ENCODE peak calls at places on chromosomes 3 and 15, in five cellular contexts. One of them, this sample, is unnamed.

GRCh38 chr15:25862469-25863066 is 559 bp downstream of the ATP10A start:
- DNase-seq in foreskin keratinocyte: no peak
- DNase-seq in RWPE1: no peak
- DNase-seq in CD8-positive, alpha-beta memory T cell: no peak
- DNase-seq in RWPE2: peak
- DNase-seq in this sample: no peak

GRCh38 chr3:186386883-186387560 is 25.0 kb upstream of the DGKG start:
- DNase-seq in RWPE2: no peak
- DNase-seq in CD8-positive, alpha-beta memory T cell: no peak
- DNase-seq in RWPE1: no peak
- DNase-seq in foreskin keratinocyte: no peak
- DNase-seq in this sample: no peak

GRCh38 chr3:126551839-126552687 is 6.7 kb downstream of the C3orf22 start:
- DNase-seq in foreskin keratinocyte: no peak
- DNase-seq in CD8-positive, alpha-beta memory T cell: no peak
- DNase-seq in RWPE2: no peak
- DNase-seq in RWPE1: no peak
- DNase-seq in this sample: no peak

GRCh38 chr15:99564221-99565030 is 1.4 kb upstream of the MEF2A start:
- DNase-seq in foreskin keratinocyte: no peak
- DNase-seq in RWPE2: no peak
- DNase-seq in CD8-positive, alpha-beta memory T cell: no peak
- DNase-seq in RWPE1: peak
- DNase-seq in this sample: no peak

GRCh38 chr3:59142581-59142980 is 92.8 kb upstream of the CFAP20DC start:
- DNase-seq in CD8-positive, alpha-beta memory T cell: no peak
- DNase-seq in foreskin keratinocyte: no peak
- DNase-seq in RWPE1: no peak
- DNase-seq in RWPE2: no peak
- DNase-seq in this sample: no peak

GRCh38 chr15:25783607-25784131 is 79.5 kb downstream of the ATP10A start:
- DNase-seq in CD8-positive, alpha-beta memory T cell: peak
- DNase-seq in RWPE1: no peak
- DNase-seq in RWPE2: no peak
- DNase-seq in foreskin keratinocyte: no peak
- DNase-seq in this sample: no peak

GRCh38 chr3:37653466-37653865 is 208.2 kb upstream of the CTDSPL start:
- DNase-seq in RWPE2: no peak
- DNase-seq in CD8-positive, alpha-beta memory T cell: no peak
- DNase-seq in RWPE1: no peak
- DNase-seq in foreskin keratinocyte: no peak
- DNase-seq in this sample: no peak

GRCh38 chr3:134901461-134901860 is 106.4 kb downstream of the EPHB1 start:
- DNase-seq in RWPE1: no peak
- DNase-seq in foreskin keratinocyte: no peak
- DNase-seq in RWPE2: no peak
- DNase-seq in CD8-positive, alpha-beta memory T cell: no peak
- DNase-seq in this sample: no peak

GRCh38 chr15:48185527-48185926 is 5.9 kb upstream of the CTXN2 start:
- DNase-seq in RWPE1: no peak
- DNase-seq in foreskin keratinocyte: no peak
- DNase-seq in CD8-positive, alpha-beta memory T cell: no peak
- DNase-seq in RWPE2: no peak
- DNase-seq in this sample: no peak

GRCh38 chr3:13069495-13069894 is 3.7 kb downstream of the IQSEC1 start:
- DNase-seq in foreskin keratinocyte: no peak
- DNase-seq in RWPE2: no peak
- DNase-seq in RWPE1: no peak
- DNase-seq in CD8-positive, alpha-beta memory T cell: peak
- DNase-seq in this sample: no peak

GRCh38 chr3:53247619-53248018 is 8.2 kb downstream of the TKT start:
- DNase-seq in RWPE1: no peak
- DNase-seq in foreskin keratinocyte: no peak
- DNase-seq in CD8-positive, alpha-beta memory T cell: no peak
- DNase-seq in RWPE2: no peak
- DNase-seq in this sample: no peak
- H3K27ac ChIP-seq in RWPE1: no peak
- H3K27ac ChIP-seq in foreskin keratinocyte: no peak
- H3K27ac ChIP-seq in CD8-positive, alpha-beta memory T cell: no peak
- H3K27ac ChIP-seq in RWPE2: no peak
- H3K27ac ChIP-seq in this sample: no peak

GRCh38 chr3:123066896-123067688 is at the start of gene PDIA5:
- DNase-seq in CD8-positive, alpha-beta memory T cell: no peak
- DNase-seq in RWPE1: peak
- DNase-seq in RWPE2: peak
- DNase-seq in foreskin keratinocyte: peak
- DNase-seq in this sample: peak
- H3K27ac ChIP-seq in CD8-positive, alpha-beta memory T cell: peak
- H3K27ac ChIP-seq in RWPE1: peak
- H3K27ac ChIP-seq in RWPE2: peak
- H3K27ac ChIP-seq in foreskin keratinocyte: peak
- H3K27ac ChIP-seq in this sample: peak

GRCh38 chr15:35506272-35506870 is 39.6 kb downstream of the DPH6 start:
- DNase-seq in CD8-positive, alpha-beta memory T cell: no peak
- DNase-seq in RWPE2: no peak
- DNase-seq in foreskin keratinocyte: no peak
- DNase-seq in RWPE1: no peak
- DNase-seq in this sample: no peak
- H3K27ac ChIP-seq in CD8-positive, alpha-beta memory T cell: no peak
- H3K27ac ChIP-seq in RWPE2: no peak
- H3K27ac ChIP-seq in foreskin keratinocyte: no peak
- H3K27ac ChIP-seq in RWPE1: no peak
- H3K27ac ChIP-seq in this sample: no peak

GRCh38 chr3:136787226-136787793 is 31.6 kb upstream of the SLC35G2 start:
- DNase-seq in RWPE2: no peak
- DNase-seq in CD8-positive, alpha-beta memory T cell: peak
- DNase-seq in foreskin keratinocyte: no peak
- DNase-seq in RWPE1: no peak
- DNase-seq in this sample: no peak
- H3K27ac ChIP-seq in RWPE2: peak
- H3K27ac ChIP-seq in CD8-positive, alpha-beta memory T cell: no peak
- H3K27ac ChIP-seq in foreskin keratinocyte: peak
- H3K27ac ChIP-seq in RWPE1: no peak
- H3K27ac ChIP-seq in this sample: no peak

DNA sequence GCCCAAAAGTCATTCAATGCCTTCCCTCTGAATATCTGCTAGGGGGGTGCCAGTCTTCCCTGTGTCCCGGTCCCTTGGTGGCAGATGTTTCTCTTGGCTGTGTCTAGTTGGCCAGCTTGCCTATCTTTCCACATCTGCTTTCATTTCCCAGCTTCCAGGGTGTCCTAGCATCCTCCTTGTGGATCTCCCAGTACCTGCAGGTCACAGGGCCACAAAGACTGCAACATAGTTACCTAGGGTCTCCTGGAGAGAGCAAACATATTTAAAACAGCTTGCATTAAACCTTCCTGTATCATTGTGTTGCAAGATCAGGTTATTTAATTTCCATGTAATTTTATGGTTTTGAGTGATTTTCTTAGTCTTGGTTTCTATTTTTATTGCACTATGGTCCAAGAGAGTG is 400.1 kb downstream of the GRM7 start:
- DNase-seq in RWPE2: no peak
- DNase-seq in RWPE1: no peak
- DNase-seq in foreskin keratinocyte: no peak
- DNase-seq in CD8-positive, alpha-beta memory T cell: no peak
- DNase-seq in this sample: no peak
- H3K27ac ChIP-seq in RWPE2: no peak
- H3K27ac ChIP-seq in RWPE1: no peak
- H3K27ac ChIP-seq in foreskin keratinocyte: no peak
- H3K27ac ChIP-seq in CD8-positive, alpha-beta memory T cell: no peak
- H3K27ac ChIP-seq in this sample: no peak

DNA sequence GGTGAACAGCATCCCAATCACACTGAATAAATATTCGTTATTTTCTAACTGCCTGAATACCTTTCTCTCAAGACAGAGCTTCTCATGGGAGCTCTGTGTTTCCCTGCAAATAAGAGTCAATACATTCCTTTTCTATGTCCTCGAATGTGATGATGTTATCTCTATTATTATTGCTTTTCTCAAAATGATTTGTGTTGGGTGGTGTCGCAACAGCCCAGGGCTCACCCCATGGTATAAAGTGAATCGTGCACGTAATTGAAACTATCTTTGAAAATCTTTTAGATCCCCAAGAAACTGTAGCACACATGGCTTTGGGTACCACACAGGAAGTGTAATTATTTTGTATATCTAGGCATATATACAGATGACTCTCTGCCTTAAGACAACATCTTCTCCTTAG is 190.6 kb upstream of the LRTM1 start:
- DNase-seq in RWPE1: no peak
- DNase-seq in foreskin keratinocyte: no peak
- DNase-seq in CD8-positive, alpha-beta memory T cell: no peak
- DNase-seq in RWPE2: no peak
- DNase-seq in this sample: no peak
- H3K27ac ChIP-seq in RWPE1: no peak
- H3K27ac ChIP-seq in foreskin keratinocyte: no peak
- H3K27ac ChIP-seq in CD8-positive, alpha-beta memory T cell: no peak
- H3K27ac ChIP-seq in RWPE2: no peak
- H3K27ac ChIP-seq in this sample: no peak

GRCh38 chr3:50617096-50617791 is at the start of gene MAPKAPK3:
- DNase-seq in RWPE1: no peak
- DNase-seq in CD8-positive, alpha-beta memory T cell: no peak
- DNase-seq in foreskin keratinocyte: no peak
- DNase-seq in RWPE2: no peak
- DNase-seq in this sample: no peak
- H3K27ac ChIP-seq in RWPE1: peak
- H3K27ac ChIP-seq in CD8-positive, alpha-beta memory T cell: peak
- H3K27ac ChIP-seq in foreskin keratinocyte: peak
- H3K27ac ChIP-seq in RWPE2: peak
- H3K27ac ChIP-seq in this sample: peak

DNA sequence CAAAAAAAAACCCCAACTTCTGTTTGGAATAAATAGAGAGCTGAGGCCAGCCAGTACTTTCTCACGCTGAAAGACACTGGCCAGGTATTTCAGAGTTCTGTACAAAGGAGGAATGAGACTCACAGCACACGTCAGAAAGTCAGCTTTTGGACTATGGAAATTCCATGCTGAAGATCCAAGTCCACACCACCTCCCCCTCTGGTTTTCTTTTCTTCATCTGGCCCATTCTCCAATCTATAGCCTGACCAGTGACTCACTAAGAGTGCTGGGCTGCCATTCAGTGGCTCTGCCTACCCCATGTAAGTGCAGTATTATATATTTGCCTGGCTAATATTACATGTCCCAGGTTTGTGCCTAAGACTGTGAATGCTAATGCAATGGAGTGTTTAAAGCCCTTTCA is 13.9 kb downstream of the BOC start:
- DNase-seq in RWPE1: no peak
- DNase-seq in foreskin keratinocyte: no peak
- DNase-seq in CD8-positive, alpha-beta memory T cell: no peak
- DNase-seq in RWPE2: no peak
- DNase-seq in this sample: no peak
- H3K27ac ChIP-seq in RWPE1: no peak
- H3K27ac ChIP-seq in foreskin keratinocyte: no peak
- H3K27ac ChIP-seq in CD8-positive, alpha-beta memory T cell: no peak
- H3K27ac ChIP-seq in RWPE2: no peak
- H3K27ac ChIP-seq in this sample: no peak

GRCh38 chr15:51155016-51155580 is 60.4 kb upstream of the TNFAIP8L3 start:
- DNase-seq in RWPE2: no peak
- DNase-seq in foreskin keratinocyte: no peak
- DNase-seq in RWPE1: no peak
- DNase-seq in CD8-positive, alpha-beta memory T cell: no peak
- DNase-seq in this sample: no peak
- H3K27ac ChIP-seq in RWPE2: peak
- H3K27ac ChIP-seq in foreskin keratinocyte: no peak
- H3K27ac ChIP-seq in RWPE1: no peak
- H3K27ac ChIP-seq in CD8-positive, alpha-beta memory T cell: no peak
- H3K27ac ChIP-seq in this sample: no peak

GRCh38 chr15:92886229-92886628 is 13.9 kb upstream of the CHD2 start:
- DNase-seq in CD8-positive, alpha-beta memory T cell: no peak
- DNase-seq in RWPE1: no peak
- DNase-seq in RWPE2: no peak
- DNase-seq in foreskin keratinocyte: no peak
- DNase-seq in this sample: no peak

GRCh38 chr15:92883643-92884458 is 16.3 kb upstream of the CHD2 start:
- DNase-seq in RWPE1: no peak
- DNase-seq in foreskin keratinocyte: no peak
- DNase-seq in CD8-positive, alpha-beta memory T cell: no peak
- DNase-seq in RWPE2: no peak
- DNase-seq in this sample: no peak

GRCh38 chr15:92884459-92884812 is 15.7 kb upstream of the CHD2 start:
- DNase-seq in RWPE1: no peak
- DNase-seq in RWPE2: no peak
- DNase-seq in CD8-positive, alpha-beta memory T cell: no peak
- DNase-seq in foreskin keratinocyte: no peak
- DNase-seq in this sample: no peak

GRCh38 chr15:92886815-92887214 is 13.3 kb upstream of the CHD2 start:
- DNase-seq in foreskin keratinocyte: no peak
- DNase-seq in RWPE2: no peak
- DNase-seq in RWPE1: no peak
- DNase-seq in CD8-positive, alpha-beta memory T cell: no peak
- DNase-seq in this sample: no peak

GRCh38 chr15:92884813-92885461 is 15.2 kb upstream of the CHD2 start:
- DNase-seq in foreskin keratinocyte: no peak
- DNase-seq in RWPE2: no peak
- DNase-seq in RWPE1: no peak
- DNase-seq in CD8-positive, alpha-beta memory T cell: no peak
- DNase-seq in this sample: no peak
- H3K27ac ChIP-seq in foreskin keratinocyte: peak
- H3K27ac ChIP-seq in RWPE2: peak
- H3K27ac ChIP-seq in RWPE1: no peak
- H3K27ac ChIP-seq in CD8-positive, alpha-beta memory T cell: peak
- H3K27ac ChIP-seq in this sample: peak

This sample was measured in epithelial cell of prostate.